ENCODE peak calls at places on chromosomes 11 and 22, in nine cellular contexts. V, O, P, Z, X, U, I, T and C are unnamed samples.

GRCh38 chr22:20076627-20077172 is 3.3 kb upstream of the DGCR8 start:
- DNase-seq in Z (no peak), V (no peak), I (no peak), T (no peak), O (no peak), P (no peak), U (no peak), X (no peak), C (no peak)

GRCh38 chr22:21949569-21949918 is 3.1 kb downstream of the PPM1F start:
- DNase-seq in I (no peak), T (no peak), O (no peak), P (no peak), U (no peak), Z (no peak), V (no peak), X (no peak), C (no peak)

GRCh38 chr22:30602049-30602448 is 4.9 kb upstream of the TCN2 start:
- DNase-seq in U (peak), T (no peak), P (no peak), O (no peak), I (peak), X (peak), V (peak), Z (no peak), C (no peak)

GRCh38 chr11:134447696-134448095 is 35.7 kb upstream of the B3GAT1 start:
- DNase-seq in P (no peak), T (no peak), X (no peak), U (no peak), O (no peak), V (no peak), Z (no peak), I (no peak), C (no peak)

GRCh38 chr11:18844753-18845367 is 53.3 kb upstream of the PTPN5 start:
- DNase-seq in X (peak), T (no peak), P (no peak), Z (no peak), I (peak), O (peak), V (peak), U (peak), C (no peak)

GRCh38 chr22:20625270-20625669 is 117.9 kb downstream of the MED15 start:
- DNase-seq in U (no peak), T (no peak), O (no peak), V (no peak), P (no peak), X (no peak), I (no peak), Z (no peak), C (no peak)

GRCh38 chr11:62394825-62395538 is 23.9 kb upstream of the SCGB1A1 start:
- DNase-seq in T (no peak), U (peak), V (peak), Z (peak), I (peak), X (peak), P (peak), O (peak), C (peak)

GRCh38 chr11:131883332-131883731 is 512.9 kb downstream of the NTM start:
- DNase-seq in U (no peak), O (no peak), T (no peak), V (no peak), I (no peak), Z (no peak), X (no peak), P (no peak), C (no peak)

GRCh38 chr11:47348859-47349258 is 3.6 kb downstream of the MYBPC3 start:
- DNase-seq in O (no peak), Z (no peak), U (peak), T (no peak), V (peak), I (peak), P (no peak), X (peak), C (no peak)

GRCh38 chr11:69260622-69261021 is 33.3 kb upstream of the MYEOV start:
- DNase-seq in V (no peak), Z (no peak), P (no peak), U (no peak), I (no peak), O (no peak), X (peak), T (no peak), C (no peak)

GRCh38 chr11:69280994-69281393 is 13.0 kb upstream of the MYEOV start:
- DNase-seq in U (no peak), Z (peak), X (peak), V (peak), P (no peak), O (no peak), I (peak), T (no peak), C (no peak)

GRCh38 chr11:102810943-102811528 is 13.1 kb upstream of the MMP1 start:
- DNase-seq in P (no peak), X (peak), V (peak), U (peak), Z (no peak), I (peak), O (peak), T (no peak), C (no peak)

GRCh38 chr11:128525411-128526243 is 61.7 kb downstream of the ETS1 start:
- DNase-seq in O (peak), I (peak), V (peak), X (peak), P (no peak), Z (no peak), T (no peak), U (no peak), C (no peak)

GRCh38 chr22:44577391-44578114 is 79.5 kb upstream of the RTL6 start:
- DNase-seq in X (no peak), V (no peak), O (no peak), I (no peak), Z (no peak), P (no peak), U (no peak), T (peak), C (no peak)